ENCODE peak calls at places on chromosomes 4 and X, in five cellular contexts. F, Z, G, Y and M are unnamed samples.

GRCh38 chr4:36280555-36280954 is 861 bp upstream of the DTHD1 start:
- DNase-seq in F (no peak), Z (no peak), G (no peak), Y (no peak), M (no peak)

GRCh38 chrX:72306085-72306801 is 529 bp upstream of the CITED1 start:
- DNase-seq in F (no peak), Z (no peak), G (no peak), Y (no peak), M (no peak)

GRCh38 chr4:171794528-171794927 is 18.7 kb upstream of the GALNTL6 start:
- DNase-seq in F (no peak), Z (no peak), G (no peak), Y (no peak), M (no peak)

GRCh38 chrX:136476501-136476900 is 11.2 kb upstream of the BRS3 start:
- DNase-seq in F (no peak), Z (no peak), G (no peak), Y (no peak), M (no peak)

GRCh38 chr4:174475528-174475927 is 46.8 kb downstream of the HPGD start:
- DNase-seq in F (no peak), Z (no peak), G (no peak), Y (no peak), M (no peak)

GRCh38 chrX:150348365-150348764 is 14.8 kb upstream of the MAMLD1 start:
- DNase-seq in F (no peak), Z (peak; percentile 16), G (no peak), Y (no peak), M (no peak)

GRCh38 chr4:80226091-80226490 is 28.8 kb downstream of the PRDM8 start:
- DNase-seq in F (no peak), Z (no peak), G (no peak), Y (no peak), M (no peak)

GRCh38 chrX:46582325-46582724 is 8.8 kb downstream of the CHST7 start:
- DNase-seq in F (no peak), Z (no peak), G (no peak), Y (no peak), M (no peak)

GRCh38 chrX:2286731-2287130 is 214.0 kb downstream of the DHRSX start:
- DNase-seq in F (no peak), Z (no peak), G (no peak), Y (no peak), M (no peak)

GRCh38 chrX:151702021-151702714 is 6.9 kb downstream of the PRRG3 start:
- DNase-seq in F (no peak), Z (no peak), G (no peak), Y (no peak), M (no peak)

GRCh38 chr4:74197123-74197522 is 39.2 kb downstream of the MTHFD2L start:
- DNase-seq in F (no peak), Z (no peak), G (no peak), Y (no peak), M (no peak)

GRCh38 chr4:108982359-108982758 is 219.5 kb upstream of the ETNPPL start:
- DNase-seq in F (no peak), Z (no peak), G (no peak), Y (no peak), M (no peak)

GRCh38 chr4:48105230-48105629 is 28.8 kb downstream of the TXK start:
- DNase-seq in F (no peak), Z (no peak), G (no peak), Y (no peak), M (no peak)

GRCh38 chr4:128310266-128310697 is 22.7 kb upstream of the PGRMC2 start:
- DNase-seq in F (no peak), Z (no peak), G (no peak), Y (no peak), M (no peak)

GRCh38 chr4:120691536-120691935 is 231.0 kb downstream of the PRDM5 start:
- DNase-seq in F (no peak), Z (no peak), G (no peak), Y (no peak), M (no peak)

GRCh38 chrX:1391370-1391706 is 575 bp downstream of the SLC25A6 start:
- DNase-seq in F (no peak), Z (no peak), G (peak; percentile 12), Y (no peak), M (no peak)

GRCh38 chr4:24655971-24656370 is 71.6 kb upstream of the DHX15 start:
- DNase-seq in F (no peak), Z (no peak), G (no peak), Y (no peak), M (no peak)

GRCh38 chr4:40446785-40447184 is 111.7 kb downstream of the CHRNA9 start:
- DNase-seq in F (no peak), Z (no peak), G (no peak), Y (no peak), M (no peak)

GRCh38 chr4:144591401-144591800 is 54.6 kb upstream of the HHIP start:
- DNase-seq in F (peak; percentile 54), Z (peak; percentile 53), G (no peak), Y (no peak), M (no peak)

GRCh38 chr4:148874331-148874730 is 432.1 kb upstream of the NR3C2 start:
- DNase-seq in F (no peak), Z (no peak), G (no peak), Y (no peak), M (no peak)

GRCh38 chrX:57286507-57287251 is at the start of gene FAAH2:
- DNase-seq in F (peak; percentile 75), Z (no peak), G (no peak), Y (peak; percentile 85), M (peak; percentile 62)

GRCh38 chr4:124631760-124632159 is 80.8 kb downstream of the ANKRD50 start:
- DNase-seq in F (peak; percentile 96), Z (no peak), G (peak; percentile 84), Y (no peak), M (peak; percentile 84)

GRCh38 chrX:100649550-100650356 is 5.8 kb downstream of the SRPX2 start:
- DNase-seq in F (no peak), Z (no peak), G (peak; percentile 75), Y (peak; percentile 59), M (no peak)

GRCh38 chr4:69836321-69836720 is 23.6 kb downstream of the SULT1E1 start:
- DNase-seq in F (no peak), Z (no peak), G (no peak), Y (no peak), M (no peak)

GRCh38 chr4:141469392-141469791 is 167.0 kb upstream of the IL15 start:
- DNase-seq in F (no peak), Z (no peak), G (no peak), Y (no peak), M (no peak)

GRCh38 chr4:87920478-87920877 is 55.0 kb upstream of the SPP1 start:
- DNase-seq in F (no peak), Z (no peak), G (no peak), Y (no peak), M (no peak)

GRCh38 chr4:112897548-112897947 is 151.9 kb upstream of the ANK2 start:
- DNase-seq in F (no peak), Z (no peak), G (no peak), Y (no peak), M (no peak)

GRCh38 chrX:283115-283845 is 2.1 kb downstream of the PLCXD1 start:
- DNase-seq in F (peak; percentile 70), Z (peak; percentile 96), G (no peak), Y (peak; percentile 91), M (peak; percentile 94)

GRCh38 chr4:25424539-25425228 is 47.6 kb downstream of the ANAPC4 start:
- DNase-seq in F (no peak), Z (no peak), G (no peak), Y (peak; percentile 53), M (no peak)

GRCh38 chr4:185115827-185116232 is 27.2 kb upstream of the SLC25A4 start:
- DNase-seq in F (peak; percentile 77), Z (peak; percentile 47), G (no peak), Y (peak; percentile 69), M (no peak)

GRCh38 chr4:4694296-4694772 is 152.5 kb upstream of the STX18 start:
- DNase-seq in F (no peak), Z (no peak), G (no peak), Y (no peak), M (no peak)
- TF ChIP-seq CTCF in F (peak; percentile 29), Z (peak; percentile 27), G (peak; percentile 60), Y (no peak), M (no peak)

GRCh38 chr4:57089549-57089948 is 20.6 kb downstream of the IGFBP7 start:
- DNase-seq in F (no peak), Z (no peak), G (no peak), Y (no peak), M (no peak)

GRCh38 chr4:57090099-57090498 is 20.1 kb downstream of the IGFBP7 start:
- DNase-seq in F (no peak), Z (no peak), G (no peak), Y (no peak), M (no peak)

GRCh38 chr4:57093816-57094481 is 16.2 kb downstream of the IGFBP7 start:
- DNase-seq in F (no peak), Z (no peak), G (no peak), Y (no peak), M (no peak)

GRCh38 chr4:57094482-57095223 is 15.5 kb downstream of the IGFBP7 start:
- DNase-seq in F (no peak), Z (no peak), G (no peak), Y (no peak), M (no peak)

GRCh38 chr4:57091657-57092162 is 18.5 kb downstream of the IGFBP7 start:
- DNase-seq in F (no peak), Z (no peak), G (no peak), Y (no peak), M (no peak)
- H3K36me3 ChIP-seq in F (peaks cover 4% of the 10 kb centered on the region), Z (no peaks in the 10 kb centered on the region), G (peaks cover 1% of the 10 kb centered on the region), Y (no peaks in the 10 kb centered on the region), M (peaks cover 79% of the 10 kb centered on the region)

GRCh38 chrX:18389968-18390367 is 35.4 kb upstream of the CDKL5 start:
- DNase-seq in F (no peak), Z (no peak), G (no peak), Y (no peak), M (no peak)
- TF ChIP-seq CTCF in F (no peak), Z (peak; percentile 28), G (no peak), Y (no peak), M (no peak)

GRCh38 chr4:2925931-2926860 is 37.0 kb downstream of the NOP14 start:
- DNase-seq in F (no peak), Z (no peak), G (no peak), Y (peak; percentile 60), M (no peak)

GRCh38 chr4:2927696-2928075 is 35.5 kb downstream of the NOP14 start:
- DNase-seq in F (no peak), Z (no peak), G (no peak), Y (peak; percentile 8), M (no peak)

GRCh38 chr4:2925496-2925895 is 37.7 kb downstream of the NOP14 start:
- DNase-seq in F (no peak), Z (no peak), G (no peak), Y (no peak), M (no peak)

GRCh38 chr4:2928242-2929155 is 34.7 kb downstream of the NOP14 start:
- DNase-seq in F (no peak), Z (no peak), G (no peak), Y (peak; percentile 67), M (no peak)

DNA sequence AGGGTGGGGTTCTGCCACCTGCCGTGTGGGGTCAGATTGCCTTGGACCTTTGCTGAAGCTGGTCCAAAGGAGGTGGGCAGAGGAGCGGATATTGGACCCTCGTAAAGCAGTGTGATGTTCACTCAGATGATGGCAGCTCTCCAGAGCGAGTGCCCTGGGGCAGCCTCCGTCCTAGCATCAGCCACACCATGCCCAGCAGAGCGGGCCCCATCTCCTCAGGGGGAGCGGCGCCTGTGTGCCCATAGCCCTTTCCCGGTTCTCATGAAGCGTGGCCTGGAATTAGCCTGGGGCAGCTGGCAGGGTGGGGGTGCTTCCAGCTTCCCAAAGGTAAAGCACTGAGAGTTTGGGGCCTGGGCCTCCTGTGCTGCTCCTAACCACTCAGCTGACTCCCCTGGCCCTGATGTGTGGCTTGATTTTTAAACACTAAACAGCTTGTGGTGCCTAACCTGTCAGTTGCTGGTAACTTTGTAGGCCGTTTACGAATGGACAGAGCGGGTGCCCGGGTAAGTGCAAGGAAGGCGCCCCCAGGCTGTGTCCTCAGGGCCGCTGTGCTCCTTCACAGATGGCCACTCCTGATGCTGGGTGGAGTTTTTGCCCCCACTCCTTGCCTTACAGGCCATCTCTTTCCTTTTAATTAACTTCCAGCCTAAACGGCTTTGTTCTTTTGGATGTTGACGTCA is 36.0 kb downstream of the NOP14 start:
- DNase-seq in F (no peak), Z (no peak), G (no peak), Y (peak; percentile 46), M (no peak)
- H3K36me3 ChIP-seq in F (peaks cover 5% of the 10 kb centered on the region), Z (peaks cover 93% of the 10 kb centered on the region), G (peaks cover 51% of the 10 kb centered on the region), Y (peaks cover 86% of the 10 kb centered on the region), M (peaks cover 80% of the 10 kb centered on the region)